ENCODE peak calls at places on chromosomes 13 and 19, in four cellular contexts. P is right atrium auricular region, Z is heart right ventricle, H is kidney epithelial cell. N is an unnamed sample.

GRCh38 chr13:73058741-73059459 is at the start of gene KLF5:
- DNase-seq in P (peak; percentile 97), Z (peak; percentile 95), H (peak; percentile 71), N (peak; percentile 77)

GRCh38 chr13:38386421-38386820 is 36.8 kb downstream of the UFM1 start:
- DNase-seq in P (no peak), Z (no peak), H (no peak), N (no peak)

GRCh38 chr19:4108767-4109625 is 14.9 kb downstream of the MAP2K2 start:
- DNase-seq in P (no peak), Z (no peak), H (no peak), N (no peak)

GRCh38 chr19:17441241-17442135 is 7.0 kb downstream of the TMEM221 start:
- DNase-seq in P (no peak), Z (no peak), H (peak; percentile 41), N (no peak)

GRCh38 chr19:3459322-3459881 is 20.9 kb downstream of the SMIM24 start:
- DNase-seq in P (peak; percentile 94), Z (peak; percentile 94), H (peak; percentile 82), N (peak; percentile 60)

GRCh38 chr13:44273991-44274810 is 99.4 kb upstream of the SERP2 start:
- DNase-seq in P (no peak), Z (no peak), H (no peak), N (peak; percentile 39)

GRCh38 chr13:109318945-109319590 is 467.3 kb downstream of the IRS2 start:
- DNase-seq in P (no peak), Z (no peak), H (no peak), N (no peak)

GRCh38 chr19:15265849-15266248 is 33.6 kb upstream of the EPHX3 start:
- DNase-seq in P (peak; percentile 96), Z (peak; percentile 89), H (peak; percentile 43), N (peak; percentile 91)

GRCh38 chr13:25469179-25469545 is 97.4 kb downstream of the ATP8A2 start:
- DNase-seq in P (no peak), Z (no peak), H (no peak), N (no peak)

GRCh38 chr19:46609511-46610412 is 8.6 kb downstream of the CALM3 start:
- DNase-seq in P (no peak), Z (no peak), H (no peak), N (no peak)

GRCh38 chr13:41222259-41222852 is 28.0 kb upstream of the KBTBD7 start:
- DNase-seq in P (no peak), Z (peak; percentile 30), H (peak; percentile 12), N (no peak)

GRCh38 chr13:23959231-23959862 is 62.0 kb upstream of the C1QTNF9B start:
- DNase-seq in P (no peak), Z (no peak), H (peak; percentile 26), N (no peak)

GRCh38 chr19:15562861-15563260 is 52.2 kb upstream of the CYP4F8 start:
- DNase-seq in P (no peak), Z (no peak), H (no peak), N (peak; percentile 8)

GRCh38 chr13:63625869-63626268 is 2210.2 kb upstream of the PCDH20 start:
- DNase-seq in P (no peak), Z (no peak), H (no peak), N (no peak)

GRCh38 chr19:16366433-16367268 is 42.0 kb downstream of the KLF2 start:
- DNase-seq in P (no peak), Z (no peak), H (no peak), N (no peak)

GRCh38 chr13:40599146-40599545 is 67.3 kb downstream of the FOXO1 start:
- DNase-seq in P (no peak), Z (no peak), H (no peak), N (no peak)

GRCh38 chr19:43570174-43570791 is 5.0 kb downstream of the XRCC1 start:
- DNase-seq in P (no peak), Z (no peak), H (no peak), N (no peak)

GRCh38 chr13:25836709-25837316 is 215.0 kb downstream of the SHISA2 start:
- DNase-seq in P (no peak), Z (no peak), H (peak; percentile 14), N (no peak)

GRCh38 chr13:36251528-36251927 is 37.2 kb upstream of the SOHLH2 start:
- DNase-seq in P (no peak), Z (no peak), H (no peak), N (no peak)

GRCh38 chr13:50871405-50871804 is 27.9 kb upstream of the DLEU7 start:
- DNase-seq in P (no peak), Z (no peak), H (no peak), N (no peak)

GRCh38 chr19:7099597-7099921 is 30.1 kb downstream of the ZNF557 start:
- DNase-seq in P (no peak), Z (no peak), H (no peak), N (no peak)

GRCh38 chr19:46890423-46891170 is 29.8 kb downstream of the ARHGAP35 start:
- DNase-seq in P (no peak), Z (no peak), H (no peak), N (peak; percentile 98)

GRCh38 chr19:16888629-16889371 is at the start of gene F2RL3:
- DNase-seq in P (peak; percentile 63), Z (peak; percentile 58), H (no peak), N (no peak)

GRCh38 chr19:18112989-18113478 is 15.5 kb downstream of the MAST3 start:
- DNase-seq in P (peak; percentile 83), Z (peak; percentile 83), H (no peak), N (no peak)

GRCh38 chr13:73054712-73055111 is 4.1 kb upstream of the KLF5 start:
- DNase-seq in P (no peak), Z (no peak), H (no peak), N (no peak)

GRCh38 chr19:45825917-45826893 is 11.1 kb upstream of the RSPH6A start:
- DNase-seq in P (no peak), Z (no peak), H (no peak), N (no peak)

GRCh38 chr13:110915874-110916670 is 1.2 kb upstream of the ANKRD10 start:
- DNase-seq in P (no peak), Z (no peak), H (no peak), N (peak; percentile 46)

GRCh38 chr13:50684366-50684765 is 159.1 kb downstream of the DLEU7 start:
- DNase-seq in P (no peak), Z (peak; percentile 50), H (no peak), N (no peak)

GRCh38 chr19:52640916-52641315 is 2.8 kb upstream of the ZNF83 start:
- DNase-seq in P (no peak), Z (no peak), H (no peak), N (no peak)

GRCh38 chr13:30904043-30904442 is 2.0 kb upstream of the MEDAG start:
- DNase-seq in P (no peak), Z (no peak), H (no peak), N (no peak)
- H3K4me3 ChIP-seq in P (no peak overlapping the region), Z (no peak overlapping the region), H (no peak overlapping the region), N (no peak overlapping the region)

DNA sequence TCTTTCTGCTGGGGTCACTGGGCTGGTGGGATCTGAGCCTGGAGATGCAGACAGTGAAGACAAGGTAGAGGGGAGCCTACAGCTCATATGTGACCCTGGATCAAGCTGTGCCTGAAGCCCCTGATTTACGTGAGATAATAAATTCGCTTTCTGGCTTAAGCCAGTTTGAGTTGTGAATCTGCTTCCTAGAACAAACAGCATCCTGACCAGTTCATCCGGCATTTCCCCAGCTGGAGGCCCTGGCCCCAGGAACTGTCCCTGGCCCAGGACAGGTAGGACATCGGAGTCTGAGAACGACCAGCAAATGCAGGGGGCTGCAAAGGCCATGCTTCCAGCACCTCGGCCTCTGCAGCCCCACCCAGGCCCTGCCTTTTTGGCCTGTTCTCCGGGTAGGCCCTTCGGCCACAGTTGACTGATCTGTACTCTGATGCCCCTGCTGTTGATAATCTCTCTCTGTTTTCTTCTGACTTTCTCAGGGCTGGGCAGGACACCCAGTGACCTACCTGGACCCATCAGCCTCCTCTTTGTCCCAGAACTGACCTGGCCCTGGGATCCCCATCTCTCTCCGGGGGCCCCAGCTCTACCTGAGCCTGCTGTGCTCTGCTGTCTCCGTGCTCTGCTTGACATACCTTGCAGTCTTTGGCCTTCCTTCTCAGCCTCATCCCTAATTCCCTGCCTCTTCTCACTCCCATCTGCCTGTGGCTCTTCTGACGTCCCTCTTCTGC is 9.5 kb upstream of the VSIG10L start:
- DNase-seq in P (no peak), Z (no peak), H (no peak), N (no peak)
- H3K4me3 ChIP-seq in P (no peak overlapping the region), Z (no peak overlapping the region), H (no peak overlapping the region), N (no peak overlapping the region)

GRCh38 chr19:1567848-1568227 is 287 bp downstream of the MEX3D start:
- DNase-seq in P (no peak), Z (no peak), H (no peak), N (no peak)
- H3K4me3 ChIP-seq in P (no peak overlapping the region), Z (no peak overlapping the region), H (peak overlapping the region; percentile 93), N (peak overlapping the region; percentile 71)

GRCh38 chr19:1749373-1750342 is 3.6 kb upstream of the ONECUT3 start:
- DNase-seq in P (no peak), Z (no peak), H (no peak), N (no peak)
- H3K4me3 ChIP-seq in P (no peak overlapping the region), Z (peak overlapping the region; percentile 1), H (no peak overlapping the region), N (no peak overlapping the region)

GRCh38 chr13:113448545-113448884 is 4.8 kb downstream of the ADPRHL1 start:
- DNase-seq in P (no peak), Z (peak; percentile 62), H (no peak), N (no peak)
- H3K4me3 ChIP-seq in P (no peak overlapping the region), Z (peak overlapping the region; percentile 45), H (no peak overlapping the region), N (no peak overlapping the region)

GRCh38 chr19:30692517-30692870 is 320.3 kb downstream of the ZNF536 start:
- DNase-seq in P (no peak), Z (no peak), H (no peak), N (no peak)
- H3K4me3 ChIP-seq in P (no peak overlapping the region), Z (peak overlapping the region; percentile 27), H (no peak overlapping the region), N (no peak overlapping the region)

GRCh38 chr13:48320906-48321510 is 17.5 kb downstream of the RB1 start:
- DNase-seq in P (no peak), Z (no peak), H (no peak), N (no peak)

GRCh38 chr13:48318714-48319457 is 15.3 kb downstream of the RB1 start:
- DNase-seq in P (no peak), Z (peak; percentile 19), H (no peak), N (no peak)

GRCh38 chr13:48318014-48318713 is 14.6 kb downstream of the RB1 start:
- DNase-seq in P (no peak), Z (peak; percentile 30), H (no peak), N (no peak)

GRCh38 chr13:48320396-48320790 is 16.8 kb downstream of the RB1 start:
- DNase-seq in P (no peak), Z (no peak), H (no peak), N (no peak)

DNA sequence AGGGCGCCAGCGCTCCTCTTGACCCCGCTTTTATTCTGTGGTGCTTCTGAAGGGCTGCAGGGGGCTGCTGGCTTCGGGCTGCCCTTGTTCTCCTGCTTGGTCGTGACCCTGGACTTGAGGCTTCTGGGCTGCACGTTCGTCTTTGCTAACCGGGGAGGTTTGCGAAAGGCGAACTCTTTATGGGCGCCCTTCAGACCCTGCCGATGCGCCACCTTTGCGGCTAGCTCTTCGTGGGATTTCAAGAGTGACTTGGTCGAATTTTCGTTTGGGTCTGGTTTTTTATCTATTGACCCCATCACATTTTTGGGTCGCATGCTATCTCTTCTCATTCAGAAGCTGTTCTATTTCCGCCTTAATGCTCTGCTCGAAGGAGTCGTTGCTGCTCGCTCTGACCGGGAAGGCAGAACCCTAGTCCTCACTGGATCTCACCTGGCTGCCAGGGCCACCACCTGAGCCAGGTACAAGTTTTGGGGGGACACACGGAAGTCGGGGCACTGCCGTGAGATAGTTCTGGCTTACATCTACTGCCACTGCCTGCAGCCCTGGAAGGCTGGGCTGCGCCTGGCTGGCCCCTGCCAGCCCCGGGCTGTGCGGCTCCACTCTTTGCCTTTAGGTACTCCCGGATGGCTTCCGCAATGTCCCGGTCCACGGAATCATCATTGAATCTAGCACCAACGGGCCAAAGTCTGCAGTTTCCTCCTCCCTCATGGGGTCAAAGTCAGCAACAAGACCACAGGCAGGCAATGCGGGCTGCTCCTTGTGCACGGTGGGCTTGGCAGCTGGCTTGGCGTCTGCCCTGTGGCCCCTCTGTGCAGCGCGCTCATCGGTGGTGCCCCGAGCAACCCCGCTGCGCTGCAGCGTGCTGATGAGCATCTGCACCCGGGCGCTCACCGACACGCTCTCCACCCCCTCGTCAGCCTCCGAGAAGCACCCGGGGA is 16.2 kb downstream of the RB1 start:
- DNase-seq in P (no peak), Z (no peak), H (no peak), N (no peak)
- H3K4me3 ChIP-seq in P (peak overlapping the region; percentile 12), Z (peak overlapping the region; percentile 48), H (no peak overlapping the region), N (no peak overlapping the region)

N was measured in AG09309.